ENCODE peak calls at places on chromosomes 7 and 10, in ten cellular contexts. C, L, A, X, S, H, Y, M, W and P are unnamed samples.

GRCh38 chr7:711967-712600 is 14.4 kb upstream of the DNAAF5 start:
- DNase-seq in C (no peak), L (no peak), A (no peak), X (no peak), S (no peak), H (no peak), Y (peak), M (no peak), W (no peak), P (no peak)

GRCh38 chr7:127322832-127323231 is 69.7 kb downstream of the ZNF800 start:
- DNase-seq in C (no peak), L (no peak), A (no peak), X (no peak), S (no peak), H (no peak), Y (no peak), M (no peak), W (no peak), P (no peak)

GRCh38 chr10:118365702-118366101 is 23.6 kb upstream of the FAM204A start:
- DNase-seq in C (no peak), L (no peak), A (no peak), X (no peak), S (no peak), H (no peak), Y (no peak), M (no peak), W (no peak), P (no peak)

GRCh38 chr7:128381161-128381821 is 19.8 kb upstream of the PRRT4 start:
- DNase-seq in C (peak), L (peak), A (peak), X (no peak), S (no peak), H (no peak), Y (no peak), M (no peak), W (no peak), P (no peak)

GRCh38 chr7:134463751-134464150 is 4.9 kb upstream of the AKR1B1 start:
- DNase-seq in C (no peak), L (no peak), A (no peak), X (no peak), S (no peak), H (no peak), Y (no peak), M (no peak), W (no peak), P (no peak)

GRCh38 chr10:22590115-22590514 is 124.3 kb downstream of the PIP4K2A start:
- DNase-seq in C (no peak), L (no peak), A (no peak), X (peak), S (no peak), H (no peak), Y (no peak), M (no peak), W (no peak), P (no peak)

GRCh38 chr7:157805716-157806115 is 468.9 kb downstream of the DNAJB6 start:
- DNase-seq in C (no peak), L (no peak), A (no peak), X (no peak), S (no peak), H (no peak), Y (peak), M (no peak), W (no peak), P (no peak)

GRCh38 chr10:126663328-126663727 is 7.2 kb downstream of the C10orf90 start:
- DNase-seq in C (peak), L (peak), A (no peak), X (no peak), S (no peak), H (peak), Y (no peak), M (no peak), W (no peak), P (no peak)

GRCh38 chr7:126541416-126541815 is 711.3 kb downstream of the GRM8 start:
- DNase-seq in C (no peak), L (no peak), A (no peak), X (no peak), S (no peak), H (no peak), Y (no peak), M (no peak), W (no peak), P (no peak)

GRCh38 chr7:2526659-2527504 is 7.3 kb downstream of the LFNG start:
- DNase-seq in C (no peak), L (no peak), A (no peak), X (no peak), S (no peak), H (no peak), Y (peak), M (no peak), W (peak), P (no peak)

GRCh38 chr7:25009271-25009670 is 29.3 kb upstream of the OSBPL3 start:
- DNase-seq in C (peak), L (no peak), A (no peak), X (peak), S (no peak), H (no peak), Y (no peak), M (peak), W (no peak), P (no peak)

GRCh38 chr7:124171068-124171467 is 138.2 kb upstream of the TMEM229A start:
- DNase-seq in C (no peak), L (peak), A (peak), X (peak), S (no peak), H (peak), Y (no peak), M (peak), W (no peak), P (peak)

GRCh38 chr7:27364344-27364758 is 121.7 kb downstream of the EVX1 start:
- DNase-seq in C (peak), L (no peak), A (no peak), X (peak), S (no peak), H (peak), Y (no peak), M (peak), W (no peak), P (no peak)

GRCh38 chr7:75711634-75712494 is 26.9 kb downstream of the HIP1 start:
- DNase-seq in C (peak), L (no peak), A (peak), X (peak), S (no peak), H (no peak), Y (peak), M (no peak), W (no peak), P (no peak)

GRCh38 chr10:77582710-77583115 is 54.9 kb downstream of the KCNMA1 start:
- DNase-seq in C (peak), L (peak), A (no peak), X (peak), S (no peak), H (peak), Y (no peak), M (no peak), W (no peak), P (peak)

GRCh38 chr10:89490589-89491335 is 44.6 kb downstream of the SLC16A12 start:
- DNase-seq in C (no peak), L (no peak), A (no peak), X (no peak), S (no peak), H (no peak), Y (no peak), M (no peak), W (no peak), P (no peak)

GRCh38 chr10:50805981-50806622 is 66.4 kb downstream of the ASAH2B start:
- DNase-seq in C (no peak), L (no peak), A (no peak), X (no peak), S (no peak), H (no peak), Y (no peak), M (no peak), W (no peak), P (no peak)

GRCh38 chr7:156050636-156051569 is 238.6 kb upstream of the SHH start:
- DNase-seq in C (no peak), L (no peak), A (no peak), X (no peak), S (no peak), H (no peak), Y (no peak), M (no peak), W (no peak), P (no peak)

GRCh38 chr7:16891874-16892620 is 10.3 kb upstream of the AGR3 start:
- DNase-seq in C (no peak), L (no peak), A (no peak), X (no peak), S (no peak), H (no peak), Y (no peak), M (no peak), W (no peak), P (no peak)

GRCh38 chr10:102310356-102311024 is 65.2 kb downstream of the GBF1 start:
- DNase-seq in C (peak), L (no peak), A (no peak), X (peak), S (no peak), H (peak), Y (no peak), M (no peak), W (no peak), P (peak)

GRCh38 chr7:106071356-106071998 is 40.6 kb downstream of the SYPL1 start:
- DNase-seq in C (no peak), L (peak), A (peak), X (no peak), S (peak), H (peak), Y (peak), M (no peak), W (peak), P (peak)

GRCh38 chr7:42914009-42914725 is 2.3 kb upstream of the C7orf25 start:
- DNase-seq in C (peak), L (peak), A (no peak), X (peak), S (no peak), H (no peak), Y (no peak), M (no peak), W (no peak), P (no peak)

GRCh38 chr10:55091691-55092328 is 290.8 kb upstream of the PCDH15 start:
- DNase-seq in C (peak), L (peak), A (peak), X (peak), S (no peak), H (no peak), Y (no peak), M (no peak), W (no peak), P (peak)

GRCh38 chr7:87004956-87005355 is 54.5 kb downstream of the ELAPOR2 start:
- DNase-seq in C (no peak), L (no peak), A (no peak), X (no peak), S (no peak), H (no peak), Y (no peak), M (no peak), W (no peak), P (no peak)

GRCh38 chr10:106189254-106189653 is 975.3 kb downstream of the SORCS1 start:
- DNase-seq in C (peak), L (peak), A (peak), X (no peak), S (no peak), H (peak), Y (no peak), M (no peak), W (no peak), P (no peak)

GRCh38 chr10:109778993-109779392 is 144.3 kb downstream of the XPNPEP1 start:
- DNase-seq in C (no peak), L (no peak), A (no peak), X (no peak), S (no peak), H (no peak), Y (no peak), M (no peak), W (no peak), P (no peak)
- TF ChIP-seq CTCF in C (no peak), L (no peak), A (no peak), X (no peak), S (no peak), H (no peak), Y (no peak), M (no peak), W (no peak), P (no peak)

GRCh38 chr10:64977912-64978311 is 1456.7 kb downstream of the REEP3 start:
- DNase-seq in C (no peak), L (no peak), A (no peak), X (no peak), S (no peak), H (no peak), Y (no peak), M (no peak), W (no peak), P (no peak)
- TF ChIP-seq CTCF in C (no peak), L (no peak), A (peak), X (no peak), S (peak), H (peak), Y (no peak), M (no peak), W (no peak), P (no peak)

DNA sequence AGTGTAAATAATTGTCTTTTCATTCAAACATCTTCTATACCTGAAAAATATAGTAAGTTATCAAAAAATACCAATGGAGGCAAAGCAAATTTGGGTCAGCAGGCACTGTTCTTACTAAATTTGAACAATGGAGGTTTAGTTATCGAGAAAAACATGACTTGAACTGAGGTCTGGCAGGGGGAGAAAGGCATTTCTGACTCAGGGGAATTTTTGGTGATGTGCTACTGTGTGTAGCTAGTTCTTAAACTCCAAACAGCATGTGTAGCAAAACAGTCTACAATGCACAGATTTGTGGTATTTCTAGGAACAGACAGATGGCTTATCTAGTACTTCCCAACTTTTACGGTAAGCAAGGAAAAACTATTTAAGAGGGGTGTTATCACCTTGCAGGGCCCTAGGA is 311.6 kb upstream of the LRRN3 start:
- DNase-seq in C (no peak), L (no peak), A (no peak), X (no peak), S (no peak), H (no peak), Y (no peak), M (no peak), W (no peak), P (no peak)
- TF ChIP-seq CTCF in C (no peak), L (no peak), A (no peak), X (no peak), S (no peak), H (no peak), Y (no peak), M (no peak), W (no peak), P (no peak)

DNA sequence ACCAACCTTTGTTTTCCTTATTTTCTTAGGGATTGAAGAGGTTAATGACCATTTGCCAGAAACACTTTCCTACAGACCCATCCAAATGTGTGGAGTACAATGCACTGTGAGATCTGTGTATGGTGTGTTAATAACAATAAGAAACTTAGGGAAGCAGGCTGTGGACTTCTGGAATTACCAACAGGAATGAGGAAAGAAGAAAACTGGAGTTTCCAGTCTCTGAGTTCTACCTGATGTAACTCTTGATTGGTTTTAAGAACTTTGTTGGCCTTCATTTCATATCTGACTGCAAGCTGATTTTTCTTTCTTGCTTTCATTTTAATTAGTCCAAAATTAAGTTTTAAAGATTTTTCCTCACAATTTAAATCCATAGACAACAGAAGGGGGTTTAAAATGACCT is 43.5 kb downstream of the PRPF18 start:
- DNase-seq in C (no peak), L (no peak), A (no peak), X (no peak), S (no peak), H (no peak), Y (no peak), M (no peak), W (no peak), P (no peak)
- TF ChIP-seq CTCF in C (no peak), L (no peak), A (no peak), X (no peak), S (no peak), H (no peak), Y (no peak), M (no peak), W (no peak), P (no peak)

GRCh38 chr10:92438220-92438619 is 135.7 kb downstream of the IDE start:
- DNase-seq in C (no peak), L (no peak), A (no peak), X (no peak), S (no peak), H (no peak), Y (no peak), M (no peak), W (no peak), P (no peak)
- TF ChIP-seq CTCF in C (no peak), L (no peak), A (no peak), X (no peak), S (no peak), H (no peak), Y (no peak), M (no peak), W (no peak), P (no peak)

GRCh38 chr7:18700147-18700546 is 204.6 kb downstream of the HDAC9 start:
- DNase-seq in C (no peak), L (peak), A (no peak), X (no peak), S (no peak), H (no peak), Y (no peak), M (no peak), W (no peak), P (peak)
- TF ChIP-seq CTCF in C (no peak), L (peak), A (no peak), X (no peak), S (no peak), H (no peak), Y (no peak), M (no peak), W (no peak), P (peak)

GRCh38 chr10:85594239-85594638 is 772.4 kb downstream of the GRID1 start:
- DNase-seq in C (no peak), L (no peak), A (no peak), X (no peak), S (peak), H (no peak), Y (no peak), M (no peak), W (no peak), P (no peak)
- TF ChIP-seq CTCF in C (no peak), L (no peak), A (no peak), X (no peak), S (no peak), H (no peak), Y (no peak), M (no peak), W (no peak), P (no peak)

DNA sequence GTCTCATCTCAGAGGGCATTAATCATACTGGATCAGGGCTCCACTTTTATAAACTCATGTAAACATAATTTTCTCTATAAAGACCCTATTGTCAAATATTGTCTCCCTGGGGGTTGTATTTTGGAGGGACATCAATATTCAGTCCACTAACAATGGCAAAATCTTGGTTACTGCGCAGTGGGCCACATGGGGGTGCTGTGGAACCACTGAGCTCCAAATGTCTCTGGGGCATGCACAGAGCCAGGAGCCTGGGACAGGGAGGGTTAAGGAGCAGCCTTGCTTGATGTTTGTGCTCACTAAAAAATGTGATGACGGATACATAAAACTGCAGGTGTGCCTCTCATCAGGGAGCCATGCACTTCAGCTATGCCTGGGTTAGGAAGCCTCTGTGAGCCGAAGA is 62.1 kb upstream of the PRSS58 start:
- DNase-seq in C (no peak), L (no peak), A (peak), X (no peak), S (no peak), H (no peak), Y (no peak), M (no peak), W (no peak), P (peak)
- TF ChIP-seq CTCF in C (peak), L (peak), A (peak), X (peak), S (peak), H (no peak), Y (peak), M (no peak), W (no peak), P (peak)